ENCODE peak calls at places on chromosomes 3 and 15, in four cellular contexts. V is A549, F is GM12878, W is K562. R is an unnamed sample.

GRCh38 chr3:196246612-196247308 is 30.4 kb downstream of the SLC51A start:
- DNase-seq in W (no peak), V (no peak), F (no peak), R (peak; percentile 83)

GRCh38 chr3:20405731-20406130 is 219.7 kb upstream of the SGO1 start:
- DNase-seq in W (no peak), F (no peak), V (no peak), R (no peak)

GRCh38 chr3:43212914-43213611 is 73.3 kb upstream of the SNRK start:
- DNase-seq in F (peak; percentile 35), W (no peak), V (no peak), R (no peak)

GRCh38 chr3:185837409-185837808 is 12.6 kb upstream of the IGF2BP2 start:
- DNase-seq in V (no peak), F (no peak), W (no peak), R (peak; percentile 38)

GRCh38 chr3:11445883-11446282 is 173.7 kb downstream of the ATG7 start:
- DNase-seq in V (no peak), F (no peak), W (no peak), R (peak; percentile 37)

GRCh38 chr3:99789322-99789721 is 28.3 kb upstream of the CMSS1 start:
- DNase-seq in F (no peak), V (peak; percentile 47), W (no peak), R (peak; percentile 67)

GRCh38 chr3:170012683-170013400 is 25.0 kb upstream of the GPR160 start:
- DNase-seq in F (no peak), W (no peak), V (no peak), R (no peak)

GRCh38 chr3:124276163-124276862 is 284.4 kb upstream of the ROPN1 start:
- DNase-seq in W (no peak), F (no peak), V (no peak), R (no peak)

GRCh38 chr15:91456921-91457320 is 356.9 kb downstream of the SV2B start:
- DNase-seq in W (no peak), V (no peak), F (no peak), R (peak; percentile 24)

GRCh38 chr3:156459434-156459833 is 95.5 kb downstream of the SSR3 start:
- DNase-seq in W (no peak), V (no peak), F (no peak), R (no peak)

GRCh38 chr3:160224256-160224655 is 966 bp upstream of the C3orf80 start:
- DNase-seq in V (no peak), F (no peak), W (no peak), R (no peak)

GRCh38 chr15:85333132-85333831 is 47.1 kb upstream of the AKAP13 start:
- DNase-seq in F (no peak), V (no peak), W (no peak), R (peak; percentile 96)
- TF ChIP-seq RAD21 in F (no peak), V (no peak), W (no peak), R (no peak)

DNA sequence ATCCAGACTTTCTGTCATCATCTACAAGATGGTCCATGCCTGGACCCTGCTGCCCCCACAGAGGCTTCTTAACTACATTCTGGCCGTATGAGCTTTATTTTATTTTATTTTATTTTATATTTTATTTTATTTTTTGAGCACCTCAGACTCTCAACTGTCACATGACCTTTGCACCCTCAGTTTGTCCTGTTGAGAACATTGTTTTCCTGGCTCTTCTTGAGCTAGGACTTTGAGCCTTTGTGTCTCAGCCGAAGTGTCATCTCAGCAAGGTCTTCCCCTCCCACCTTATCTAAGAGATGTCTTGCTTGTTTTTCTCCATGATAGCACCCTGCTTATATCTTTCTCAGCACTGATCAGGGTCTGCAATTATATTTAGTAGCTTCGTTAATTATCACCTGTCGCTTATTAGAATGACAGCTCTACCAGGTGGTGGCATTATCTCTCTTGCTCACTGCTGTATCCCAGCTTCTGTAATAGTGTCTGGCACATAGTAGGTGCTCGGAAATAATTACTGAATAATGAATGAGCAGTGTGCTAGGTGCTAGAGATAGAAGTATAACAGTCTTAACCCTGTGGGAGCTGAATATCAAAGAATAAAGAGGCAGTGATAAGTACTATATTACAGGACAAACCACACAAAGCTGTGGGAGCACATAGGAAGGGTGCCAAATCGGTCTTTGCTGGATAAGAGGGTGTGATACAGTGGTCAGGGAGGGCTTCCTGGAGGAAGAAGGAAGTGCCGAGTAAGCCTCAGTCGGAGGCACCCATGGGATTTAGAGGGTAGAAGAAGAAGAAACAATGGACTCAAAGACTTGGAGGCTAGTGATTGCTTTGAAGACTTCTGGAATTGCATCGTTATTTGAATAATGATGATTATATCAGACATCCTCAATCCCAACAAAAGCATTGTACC is 136.2 kb downstream of the ITPR1 start:
- DNase-seq in F (no peak), W (no peak), V (no peak), R (no peak)
- TF ChIP-seq ELK1 in F (no peak), W (no peak), V (no peak), R (no peak)

GRCh38 chr3:23663661-23664186 is 142.0 kb upstream of the UBE2E1 start:
- DNase-seq in V (no peak), W (no peak), F (no peak), R (no peak)
- TF ChIP-seq RAD21 in V (no peak), W (no peak), F (no peak), R (no peak)

GRCh38 chr15:69395991-69396390 is 18.2 kb upstream of the KIF23 start:
- DNase-seq in W (no peak), F (no peak), V (no peak), R (no peak)

GRCh38 chr15:69400850-69401249 is 13.3 kb upstream of the KIF23 start:
- DNase-seq in F (no peak), W (no peak), V (no peak), R (peak; percentile 47)

GRCh38 chr15:69394556-69395282 is 19.4 kb upstream of the KIF23 start:
- DNase-seq in W (peak; percentile 90), F (no peak), V (peak; percentile 74), R (peak; percentile 64)

GRCh38 chr15:69395460-69395859 is 18.7 kb upstream of the KIF23 start:
- DNase-seq in V (no peak), W (no peak), F (no peak), R (no peak)

DNA sequence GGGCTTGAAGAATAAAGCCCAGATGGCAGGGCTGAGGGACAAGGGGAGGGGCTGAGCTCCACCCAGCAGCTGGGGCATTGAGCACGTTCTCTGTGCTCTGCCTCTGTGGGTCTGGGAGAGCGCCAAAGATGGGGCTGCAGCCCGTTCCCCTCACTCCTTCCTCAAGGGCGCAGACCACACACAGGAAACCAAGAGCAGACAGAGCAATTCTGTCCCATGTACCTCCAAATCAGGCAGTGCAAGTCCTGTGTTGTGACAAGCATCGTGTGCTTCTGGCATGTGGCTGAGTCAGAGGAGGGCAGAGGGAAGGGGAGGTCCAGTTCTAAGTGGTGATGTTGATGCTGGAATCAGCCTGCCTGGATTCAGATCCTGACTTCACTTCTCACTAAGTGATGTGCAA is 15.6 kb upstream of the KIF23 start:
- DNase-seq in F (no peak), W (no peak), V (no peak), R (peak; percentile 67)
- TF ChIP-seq ELK1 in F (no peak), W (no peak), V (no peak), R (no peak)